ENCODE peak calls at places on chromosomes 4 and X, in six cellular contexts. One of them, this sample, is unnamed.

GRCh38 chr4:112813790-112814189 is 176.8 kb downstream of the LARP7 start:
- DNase-seq in OCI-LY7: no peak
- DNase-seq in skeletal muscle cell: peak
- DNase-seq in GM12878: peak
- DNase-seq in stimulated activated CD8-positive, alpha-beta memory T cell treated with anti-CD3 and anti-CD28 coated beads, Interleukin-4, amount 100 ng/mL, for 4 hours: no peak
- DNase-seq in lower leg skin: no peak
- DNase-seq in this sample: no peak

GRCh38 chr4:187125062-187125461 is 401.4 kb upstream of the FAT1 start:
- DNase-seq in lower leg skin: no peak
- DNase-seq in GM12878: no peak
- DNase-seq in skeletal muscle cell: no peak
- DNase-seq in stimulated activated CD8-positive, alpha-beta memory T cell treated with anti-CD3 and anti-CD28 coated beads, Interleukin-4, amount 100 ng/mL, for 4 hours: no peak
- DNase-seq in OCI-LY7: no peak
- DNase-seq in this sample: no peak

GRCh38 chr4:173538148-173538902 is 8.3 kb upstream of the HAND2 start:
- DNase-seq in OCI-LY7: no peak
- DNase-seq in skeletal muscle cell: no peak
- DNase-seq in GM12878: no peak
- DNase-seq in stimulated activated CD8-positive, alpha-beta memory T cell treated with anti-CD3 and anti-CD28 coated beads, Interleukin-4, amount 100 ng/mL, for 4 hours: no peak
- DNase-seq in lower leg skin: no peak
- DNase-seq in this sample: no peak

GRCh38 chrX:119684916-119685224 is 8.1 kb downstream of the SEPTIN6 start:
- DNase-seq in lower leg skin: no peak
- DNase-seq in skeletal muscle cell: no peak
- DNase-seq in stimulated activated CD8-positive, alpha-beta memory T cell treated with anti-CD3 and anti-CD28 coated beads, Interleukin-4, amount 100 ng/mL, for 4 hours: no peak
- DNase-seq in OCI-LY7: no peak
- DNase-seq in GM12878: no peak
- DNase-seq in this sample: no peak

GRCh38 chr4:55447826-55448225 is 52.1 kb downstream of the TMEM165 start:
- DNase-seq in lower leg skin: no peak
- DNase-seq in skeletal muscle cell: peak
- DNase-seq in GM12878: no peak
- DNase-seq in stimulated activated CD8-positive, alpha-beta memory T cell treated with anti-CD3 and anti-CD28 coated beads, Interleukin-4, amount 100 ng/mL, for 4 hours: no peak
- DNase-seq in OCI-LY7: no peak
- DNase-seq in this sample: no peak

GRCh38 chr4:37978509-37978908 is 18.3 kb downstream of the PTTG2 start:
- DNase-seq in lower leg skin: no peak
- DNase-seq in skeletal muscle cell: no peak
- DNase-seq in OCI-LY7: no peak
- DNase-seq in stimulated activated CD8-positive, alpha-beta memory T cell treated with anti-CD3 and anti-CD28 coated beads, Interleukin-4, amount 100 ng/mL, for 4 hours: no peak
- DNase-seq in GM12878: no peak
- DNase-seq in this sample: no peak

GRCh38 chrX:39440734-39441305 is 639.6 kb downstream of the MID1IP1 start:
- DNase-seq in GM12878: no peak
- DNase-seq in skeletal muscle cell: no peak
- DNase-seq in lower leg skin: no peak
- DNase-seq in OCI-LY7: no peak
- DNase-seq in stimulated activated CD8-positive, alpha-beta memory T cell treated with anti-CD3 and anti-CD28 coated beads, Interleukin-4, amount 100 ng/mL, for 4 hours: no peak
- DNase-seq in this sample: no peak

GRCh38 chr4:32991663-32992062 is 2271.5 kb downstream of the PCDH7 start:
- DNase-seq in stimulated activated CD8-positive, alpha-beta memory T cell treated with anti-CD3 and anti-CD28 coated beads, Interleukin-4, amount 100 ng/mL, for 4 hours: no peak
- DNase-seq in lower leg skin: no peak
- DNase-seq in skeletal muscle cell: no peak
- DNase-seq in GM12878: no peak
- DNase-seq in OCI-LY7: no peak
- DNase-seq in this sample: no peak

GRCh38 chr4:7831330-7831729 is 108.3 kb downstream of the AFAP1 start:
- DNase-seq in skeletal muscle cell: peak
- DNase-seq in stimulated activated CD8-positive, alpha-beta memory T cell treated with anti-CD3 and anti-CD28 coated beads, Interleukin-4, amount 100 ng/mL, for 4 hours: no peak
- DNase-seq in GM12878: no peak
- DNase-seq in lower leg skin: no peak
- DNase-seq in OCI-LY7: no peak
- DNase-seq in this sample: peak

GRCh38 chrX:11040405-11040804 is 70.7 kb upstream of the HCCS start:
- DNase-seq in OCI-LY7: no peak
- DNase-seq in stimulated activated CD8-positive, alpha-beta memory T cell treated with anti-CD3 and anti-CD28 coated beads, Interleukin-4, amount 100 ng/mL, for 4 hours: no peak
- DNase-seq in lower leg skin: no peak
- DNase-seq in GM12878: no peak
- DNase-seq in skeletal muscle cell: no peak
- DNase-seq in this sample: no peak

GRCh38 chr4:95732061-95732460 is 107.8 kb upstream of the PDHA2 start:
- DNase-seq in skeletal muscle cell: no peak
- DNase-seq in stimulated activated CD8-positive, alpha-beta memory T cell treated with anti-CD3 and anti-CD28 coated beads, Interleukin-4, amount 100 ng/mL, for 4 hours: no peak
- DNase-seq in lower leg skin: no peak
- DNase-seq in GM12878: no peak
- DNase-seq in OCI-LY7: no peak
- DNase-seq in this sample: no peak

GRCh38 chr4:186840222-186840701 is 116.6 kb upstream of the FAT1 start:
- DNase-seq in GM12878: no peak
- DNase-seq in lower leg skin: no peak
- DNase-seq in skeletal muscle cell: no peak
- DNase-seq in stimulated activated CD8-positive, alpha-beta memory T cell treated with anti-CD3 and anti-CD28 coated beads, Interleukin-4, amount 100 ng/mL, for 4 hours: no peak
- DNase-seq in OCI-LY7: no peak
- DNase-seq in this sample: no peak

GRCh38 chr4:112144546-112145325 is 518 bp upstream of the FAM241A start:
- DNase-seq in GM12878: peak
- DNase-seq in OCI-LY7: no peak
- DNase-seq in lower leg skin: no peak
- DNase-seq in skeletal muscle cell: no peak
- DNase-seq in stimulated activated CD8-positive, alpha-beta memory T cell treated with anti-CD3 and anti-CD28 coated beads, Interleukin-4, amount 100 ng/mL, for 4 hours: no peak
- DNase-seq in this sample: no peak

GRCh38 chr4:153755186-153755585 is 4.6 kb downstream of the RNF175 start:
- DNase-seq in GM12878: no peak
- DNase-seq in stimulated activated CD8-positive, alpha-beta memory T cell treated with anti-CD3 and anti-CD28 coated beads, Interleukin-4, amount 100 ng/mL, for 4 hours: no peak
- DNase-seq in skeletal muscle cell: no peak
- DNase-seq in OCI-LY7: no peak
- DNase-seq in lower leg skin: no peak
- DNase-seq in this sample: no peak

GRCh38 chr4:153276966-153277365 is 67.5 kb upstream of the MND1 start:
- DNase-seq in stimulated activated CD8-positive, alpha-beta memory T cell treated with anti-CD3 and anti-CD28 coated beads, Interleukin-4, amount 100 ng/mL, for 4 hours: no peak
- DNase-seq in OCI-LY7: peak
- DNase-seq in GM12878: no peak
- DNase-seq in skeletal muscle cell: no peak
- DNase-seq in lower leg skin: no peak
- DNase-seq in this sample: no peak

GRCh38 chr4:2251073-2251794 is 9.3 kb upstream of the HAUS3 start:
- DNase-seq in OCI-LY7: no peak
- DNase-seq in lower leg skin: peak
- DNase-seq in GM12878: no peak
- DNase-seq in skeletal muscle cell: no peak
- DNase-seq in stimulated activated CD8-positive, alpha-beta memory T cell treated with anti-CD3 and anti-CD28 coated beads, Interleukin-4, amount 100 ng/mL, for 4 hours: no peak
- DNase-seq in this sample: peak

GRCh38 chrX:119667111-119667928 is 25.6 kb downstream of the SEPTIN6 start:
- DNase-seq in GM12878: no peak
- DNase-seq in lower leg skin: no peak
- DNase-seq in skeletal muscle cell: peak
- DNase-seq in stimulated activated CD8-positive, alpha-beta memory T cell treated with anti-CD3 and anti-CD28 coated beads, Interleukin-4, amount 100 ng/mL, for 4 hours: no peak
- DNase-seq in OCI-LY7: no peak
- DNase-seq in this sample: no peak